ENCODE peak calls at places on chromosomes 13 and 19, in ten cellular contexts. M, O, X, Z, T, G, H, Q, S and R are unnamed samples.

GRCh38 chr13:38223093-38223492 is 126.6 kb upstream of the UFM1 start:
- DNase-seq in M (peak; percentile 1), O (peak; percentile 71), X (no peak), Z (peak; percentile 29), T (no peak), G (no peak), H (peak; percentile 14), Q (no peak), S (no peak), R (no peak)

GRCh38 chr19:28710278-28710677 is 502.7 kb downstream of the UQCRFS1 start:
- DNase-seq in M (peak; percentile 67), O (peak; percentile 86), X (no peak), Z (peak; percentile 81), T (peak; percentile 45), G (peak; percentile 34), H (peak; percentile 69), Q (no peak), S (no peak), R (peak; percentile 31)

GRCh38 chr13:64305246-64305645 is 2889.6 kb upstream of the PCDH20 start:
- DNase-seq in M (peak; percentile 58), O (no peak), X (no peak), Z (peak; percentile 4), T (no peak), G (no peak), H (no peak), Q (no peak), S (no peak), R (no peak)

GRCh38 chr19:2312819-2313501 is 5.0 kb upstream of the LINGO3 start:
- DNase-seq in M (no peak), O (peak; percentile 73), X (no peak), Z (no peak), T (no peak), G (no peak), H (no peak), Q (no peak), S (no peak), R (no peak)

GRCh38 chr13:111177081-111177711 is 62.1 kb downstream of the ARHGEF7 start:
- DNase-seq in M (peak; percentile 68), O (no peak), X (no peak), Z (peak; percentile 48), T (peak; percentile 96), G (no peak), H (no peak), Q (no peak), S (no peak), R (no peak)

GRCh38 chr19:4264812-4265211 is 14.3 kb upstream of the SHD start:
- DNase-seq in M (no peak), O (no peak), X (no peak), Z (no peak), T (no peak), G (no peak), H (no peak), Q (no peak), S (no peak), R (no peak)

GRCh38 chr19:57664269-57665127 is 4.2 kb upstream of the ZSCAN4 start:
- DNase-seq in M (peak; percentile 31), O (peak; percentile 89), X (no peak), Z (peak; percentile 52), T (peak; percentile 2), G (peak; percentile 49), H (peak; percentile 10), Q (no peak), S (no peak), R (no peak)

GRCh38 chr19:47049307-47049700 is 880 bp upstream of the TMEM160 start:
- DNase-seq in M (peak; percentile 44), O (no peak), X (no peak), Z (no peak), T (no peak), G (no peak), H (peak; percentile 64), Q (no peak), S (no peak), R (peak; percentile 3)

GRCh38 chr19:9566729-9567128 is 17.6 kb downstream of the ZNF121 start:
- DNase-seq in M (no peak), O (no peak), X (no peak), Z (no peak), T (no peak), G (no peak), H (no peak), Q (no peak), S (no peak), R (no peak)

GRCh38 chr13:73849292-73849691 is 284.9 kb downstream of the KLF12 start:
- DNase-seq in M (peak; percentile 52), O (peak; percentile 42), X (no peak), Z (peak; percentile 57), T (no peak), G (no peak), H (no peak), Q (no peak), S (no peak), R (no peak)

GRCh38 chr19:13765395-13766094 is 1.2 kb downstream of the MRI1 start:
- DNase-seq in M (no peak), O (peak; percentile 45), X (no peak), Z (no peak), T (no peak), G (peak; percentile 35), H (no peak), Q (no peak), S (no peak), R (no peak)

GRCh38 chr13:30752201-30752797 is 17.0 kb downstream of the ALOX5AP start:
- DNase-seq in M (peak; percentile 50), O (peak; percentile 22), X (no peak), Z (peak; percentile 28), T (no peak), G (no peak), H (no peak), Q (no peak), S (no peak), R (no peak)

GRCh38 chr19:30065680-30066606 is 123.9 kb downstream of the URI1 start:
- DNase-seq in M (no peak), O (no peak), X (no peak), Z (no peak), T (no peak), G (no peak), H (no peak), Q (peak; percentile 45), S (peak; percentile 46), R (no peak)